ENCODE peak calls at places on chromosomes 1 and 21, in ten cellular contexts. G, L, T, M, F, K, N, P, S and E are unnamed samples.

GRCh38 chr1:17516303-17517214 is 22.9 kb upstream of the ARHGEF10L start:
- DNase-seq in P (no peak), T (peak; percentile 83), N (no peak), G (no peak), S (no peak), M (peak; percentile 84), K (no peak), F (no peak), L (no peak), E (no peak)

GRCh38 chr1:233700338-233700737 is 86.4 kb downstream of the KCNK1 start:
- DNase-seq in M (no peak), N (no peak), K (no peak), T (no peak), S (no peak), P (no peak), G (no peak), F (no peak), L (no peak), E (no peak)

GRCh38 chr21:32940079-32941014 is 85.4 kb upstream of the OLIG2 start:
- DNase-seq in P (no peak), S (peak; percentile 34), L (no peak), G (peak; percentile 43), F (peak; percentile 62), N (peak; percentile 69), T (peak; percentile 43), K (peak; percentile 20), M (peak; percentile 58), E (no peak)

GRCh38 chr1:25106981-25107642 is 125.2 kb downstream of the SYF2 start:
- DNase-seq in N (no peak), M (peak; percentile 66), P (no peak), T (peak; percentile 52), G (no peak), S (no peak), F (no peak), L (no peak), K (no peak), E (no peak)

GRCh38 chr1:171460018-171460585 is 25.2 kb upstream of the PRRC2C start:
- DNase-seq in M (no peak), P (no peak), T (no peak), K (no peak), G (peak; percentile 7), F (peak; percentile 11), L (no peak), N (peak; percentile 63), S (no peak), E (no peak)

GRCh38 chr1:105793541-105794146 is 1262.8 kb upstream of the PRMT6 start:
- DNase-seq in K (no peak), M (peak; percentile 61), F (peak; percentile 61), S (peak; percentile 69), P (peak; percentile 0), N (peak; percentile 72), T (peak; percentile 75), L (peak; percentile 39), G (no peak), E (no peak)

GRCh38 chr1:53123462-53124129 is 18.8 kb downstream of the SLC1A7 start:
- DNase-seq in G (peak; percentile 66), L (no peak), S (no peak), F (no peak), M (no peak), T (no peak), K (peak; percentile 88), P (no peak), N (no peak), E (no peak)

GRCh38 chr1:12473596-12474329 is 144.2 kb downstream of the DHRS3 start:
- DNase-seq in N (no peak), K (no peak), L (no peak), T (no peak), F (no peak), G (peak; percentile 30), S (no peak), M (no peak), P (no peak), E (no peak)

GRCh38 chr1:11768821-11769220 is 6.8 kb downstream of the C1orf167 start:
- DNase-seq in F (no peak), M (no peak), N (no peak), K (no peak), G (no peak), S (no peak), T (no peak), L (no peak), P (no peak), E (no peak)

GRCh38 chr1:37481289-37482003 is 7.1 kb downstream of the ZC3H12A start:
- DNase-seq in L (no peak), G (no peak), S (no peak), N (no peak), M (no peak), K (peak; percentile 77), P (no peak), T (no peak), F (no peak), E (no peak)

GRCh38 chr1:46244656-46245371 is 2.7 kb upstream of the RAD54L start:
- DNase-seq in M (no peak), T (no peak), N (peak; percentile 58), G (peak; percentile 5), K (no peak), S (no peak), L (peak; percentile 26), F (peak; percentile 33), P (no peak), E (no peak)

GRCh38 chr1:145891143-145891542 is 5.5 kb upstream of the ANKRD35 start:
- DNase-seq in M (no peak), N (peak; percentile 96), G (peak; percentile 17), S (no peak), K (no peak), T (no peak), P (no peak), L (peak; percentile 42), F (peak; percentile 70), E (no peak)

GRCh38 chr1:211336161-211336560 is 9.5 kb downstream of the TRAF5 start:
- DNase-seq in T (peak; percentile 76), S (no peak), L (no peak), G (no peak), M (peak; percentile 52), K (no peak), P (no peak), N (no peak), F (no peak), E (no peak)

GRCh38 chr1:54047384-54048315 is 5.4 kb downstream of the TMEM59 start:
- DNase-seq in G (peak; percentile 47), T (no peak), L (no peak), M (no peak), F (no peak), S (no peak), P (no peak), K (no peak), N (no peak), E (no peak)

GRCh38 chr21:41396452-41397107 is 29.5 kb upstream of the MX1 start:
- DNase-seq in G (no peak), M (no peak), S (no peak), L (no peak), P (no peak), T (peak; percentile 57), N (peak; percentile 48), F (peak; percentile 58), K (no peak), E (no peak)

GRCh38 chr1:97137862-97138514 is 416.4 kb downstream of the PTBP2 start:
- DNase-seq in N (peak; percentile 70), M (peak; percentile 46), K (no peak), F (peak; percentile 71), G (peak; percentile 78), P (peak; percentile 80), T (peak; percentile 70), S (peak; percentile 39), L (peak; percentile 79), E (no peak)

DNA sequence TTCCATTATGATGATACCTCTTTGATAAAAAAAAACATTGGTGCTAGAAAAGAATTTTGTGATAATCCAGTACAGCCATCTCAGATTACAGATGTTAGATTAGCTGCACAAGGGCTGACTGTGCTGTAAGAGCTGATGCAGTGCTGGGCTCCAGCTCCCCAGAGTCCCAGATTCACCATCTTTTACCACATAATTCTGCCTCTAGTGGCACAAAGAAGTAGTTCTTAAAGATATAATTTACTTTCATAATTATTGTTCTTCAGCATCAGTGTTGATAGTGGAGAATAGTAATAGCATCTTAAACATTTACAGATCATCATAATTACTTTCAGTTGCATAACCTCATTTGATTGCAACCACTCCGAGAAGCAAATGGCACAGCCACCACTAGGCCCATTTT is 262.1 kb downstream of the BRINP2 start:
- DNase-seq in K (no peak), T (no peak), G (peak; percentile 1), S (no peak), L (no peak), M (no peak), N (peak; percentile 7), F (peak; percentile 13), P (no peak), E (no peak)
- TF ChIP-seq CTCF in K (no peak), T (no peak), G (peak; percentile 19), S (peak; percentile 68), L (peak; percentile 43), M (no peak), N (peak; percentile 51), F (peak; percentile 35), P (no peak), E (no peak)

DNA sequence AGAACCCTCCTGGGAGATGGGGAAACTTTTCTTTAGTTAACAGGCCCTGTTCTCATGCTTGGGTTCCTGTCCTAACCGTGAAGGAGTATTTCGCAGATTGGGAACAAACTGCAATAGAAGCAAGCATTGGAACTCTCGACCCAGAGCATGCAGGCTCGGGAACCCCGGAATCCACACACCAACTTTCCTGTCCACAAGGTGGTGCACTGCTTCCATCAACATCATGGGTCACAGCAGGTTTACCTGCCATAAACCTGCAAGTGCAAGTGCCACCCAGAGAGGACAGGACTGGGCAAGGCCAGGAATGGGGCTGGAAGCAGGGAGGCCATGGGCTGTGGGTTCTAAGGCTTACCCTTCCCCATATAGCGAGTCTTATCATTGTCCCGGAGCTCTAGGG is 6.9 kb downstream of the ENO1 start:
- DNase-seq in K (no peak), N (peak; percentile 54), G (no peak), P (no peak), T (peak; percentile 83), F (peak; percentile 73), M (peak; percentile 79), S (no peak), L (no peak), E (no peak)
- TF ChIP-seq CTCF in K (no peak), N (peak; percentile 75), G (peak; percentile 6), P (no peak), T (peak; percentile 29), F (peak; percentile 57), M (no peak), S (peak; percentile 24), L (peak; percentile 54), E (no peak)

GRCh38 chr1:235270625-235271024 is 57.4 kb downstream of the ARID4B start:
- DNase-seq in M (no peak), T (no peak), N (no peak), L (no peak), F (peak; percentile 56), S (no peak), K (no peak), P (peak; percentile 5), G (peak; percentile 45), E (no peak)
- TF ChIP-seq CTCF in M (no peak), T (no peak), N (no peak), L (no peak), F (no peak), S (no peak), K (no peak), P (no peak), G (no peak), E (no peak)

DNA sequence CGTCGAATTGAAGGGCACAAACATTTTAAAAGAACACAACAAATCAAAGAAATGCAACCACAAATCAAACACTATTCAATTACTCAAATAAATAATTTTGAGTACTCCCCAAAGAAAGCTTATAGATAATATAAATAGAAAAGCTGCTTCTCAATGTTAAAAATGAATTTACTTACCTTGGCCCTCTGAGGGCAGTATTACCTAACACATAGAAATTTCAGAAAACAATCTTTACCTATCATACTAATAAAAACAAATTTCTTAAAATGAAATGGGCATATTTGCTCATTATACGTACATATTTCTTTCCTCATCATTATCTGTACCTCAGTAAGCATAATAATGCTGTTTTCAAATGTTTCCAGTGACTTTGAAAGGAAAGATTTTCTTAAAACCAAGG is 141.8 kb downstream of the AKT3 start:
- DNase-seq in M (no peak), P (no peak), K (no peak), N (peak; percentile 50), S (no peak), F (peak; percentile 33), L (no peak), G (no peak), T (no peak), E (no peak)
- TF ChIP-seq CTCF in M (no peak), P (no peak), K (no peak), N (peak; percentile 86), S (no peak), F (peak; percentile 16), L (no peak), G (peak; percentile 42), T (no peak), E (no peak)